ENCODE peak calls at places on chromosomes 7 and 10, in ten cellular contexts. E is cardiac fibroblast, M is fibroblast of pulmonary artery, S is foreskin fibroblast, H is pancreas, Y is astrocyte, J is uterus, U is tibial nerve, N is left lung, V is astrocyte of the spinal cord. T is an unnamed sample.

GRCh38 chr10:49534670-49535381 is 4.1 kb downstream of the ERCC6 start:
- DNase-seq in Y (peak; percentile 77), J (no peak), V (peak; percentile 69), E (peak; percentile 87), S (peak; percentile 82), N (no peak), U (no peak), H (no peak), M (peak; percentile 74), T (no peak)

GRCh38 chr7:73977626-73978618 is 50.1 kb upstream of the ELN start:
- DNase-seq in Y (no peak), M (no peak), U (no peak), H (peak; percentile 38), S (no peak), V (no peak), N (no peak), J (no peak), E (no peak), T (no peak)

GRCh38 chr10:59804220-59804619 is 51.0 kb upstream of the MRLN start:
- DNase-seq in J (no peak), H (no peak), N (no peak), V (no peak), U (no peak), E (no peak), Y (no peak), S (no peak), M (no peak), T (no peak)

GRCh38 chr10:88282876-88283275 is 300.2 kb downstream of the RNLS start:
- DNase-seq in N (no peak), V (no peak), J (peak; percentile 52), E (no peak), Y (no peak), U (no peak), S (no peak), M (peak; percentile 11), H (no peak), T (no peak)

GRCh38 chr7:44087914-44088838 is 5.8 kb upstream of the POLM start:
- DNase-seq in S (peak; percentile 94), V (peak; percentile 84), Y (peak; percentile 83), H (no peak), M (peak; percentile 75), U (peak; percentile 62), N (peak; percentile 43), E (peak; percentile 93), J (peak; percentile 68), T (no peak)

GRCh38 chr10:89521368-89521767 is 14.0 kb downstream of the SLC16A12 start:
- DNase-seq in S (peak; percentile 68), Y (no peak), H (no peak), E (no peak), M (no peak), N (no peak), U (no peak), J (no peak), V (peak; percentile 37), T (no peak)

GRCh38 chr10:21194510-21194993 is 297.4 kb upstream of the NEBL start:
- DNase-seq in U (no peak), Y (no peak), M (peak; percentile 66), J (no peak), E (peak; percentile 69), S (no peak), V (peak; percentile 53), H (no peak), N (no peak), T (peak; percentile 67)

GRCh38 chr10:102802920-102803534 is 34.2 kb downstream of the CYP17A1 start:
- DNase-seq in M (peak; percentile 97), Y (peak; percentile 96), V (peak; percentile 99), J (peak; percentile 70), H (no peak), S (peak; percentile 90), U (no peak), N (no peak), E (peak; percentile 99), T (peak; percentile 62)

GRCh38 chr7:34091330-34091917 is 186.1 kb downstream of the BMPER start:
- DNase-seq in N (no peak), S (no peak), V (peak; percentile 65), H (no peak), U (no peak), J (no peak), E (peak; percentile 89), Y (no peak), M (peak; percentile 81), T (peak; percentile 78)

GRCh38 chr7:34086064-34086463 is 180.7 kb downstream of the BMPER start:
- DNase-seq in Y (no peak), S (peak; percentile 62), J (no peak), M (no peak), N (no peak), U (no peak), H (no peak), E (peak; percentile 45), V (no peak), T (no peak)

GRCh38 chr7:34084651-34085050 is 179.3 kb downstream of the BMPER start:
- DNase-seq in U (no peak), E (no peak), Y (no peak), N (no peak), M (no peak), H (no peak), J (no peak), S (no peak), V (no peak), T (no peak)

GRCh38 chr7:34090796-34091195 is 185.5 kb downstream of the BMPER start:
- DNase-seq in V (peak; percentile 12), Y (no peak), S (no peak), H (no peak), N (no peak), J (no peak), U (no peak), E (no peak), M (no peak), T (no peak)

DNA sequence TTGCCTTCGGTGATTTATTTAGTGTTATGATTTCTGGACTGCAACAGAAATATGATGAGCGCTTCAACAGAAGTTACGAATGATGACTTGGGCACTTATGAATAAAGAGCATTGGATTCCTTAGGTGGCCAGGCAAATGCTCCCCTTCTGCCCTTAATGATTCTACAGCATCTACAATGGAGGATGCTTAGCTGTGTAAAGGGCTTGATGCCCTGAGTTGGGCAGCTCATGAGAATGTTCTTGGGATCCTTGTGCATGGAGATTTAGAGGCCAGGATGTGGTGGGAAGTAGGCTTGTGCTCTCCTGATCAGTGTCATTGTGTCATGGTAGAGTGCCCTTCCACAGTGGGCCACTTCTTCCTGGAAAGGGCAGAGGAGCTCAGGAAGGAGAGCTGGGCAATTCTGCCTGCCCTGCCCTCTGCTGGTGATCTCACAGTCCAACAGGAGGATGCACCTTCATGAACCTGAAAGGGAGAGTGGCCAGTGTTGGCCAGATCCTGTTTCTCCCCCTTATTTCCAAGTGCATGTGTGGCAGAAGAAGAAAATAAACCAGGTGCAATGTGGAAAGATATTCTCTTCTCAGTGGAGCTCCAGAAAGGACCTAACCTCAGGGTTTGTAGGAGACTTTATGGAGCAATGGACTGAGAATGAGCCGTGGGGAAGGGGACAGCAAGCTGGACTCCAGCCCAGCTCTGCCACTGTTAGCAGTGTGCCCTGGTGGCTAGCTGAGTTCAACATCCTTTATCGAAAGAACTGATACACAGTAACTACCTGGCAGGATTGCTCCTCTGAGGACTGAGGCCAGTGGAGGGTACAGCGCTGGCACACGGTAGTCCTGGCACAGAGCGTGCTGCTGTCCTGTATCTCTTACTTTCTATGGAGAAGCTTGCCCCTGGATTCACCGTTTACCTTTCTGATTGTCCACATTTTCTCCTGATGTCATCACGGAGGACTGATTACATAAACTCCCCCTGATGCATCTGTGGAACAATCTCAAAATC is 182.9 kb downstream of the BMPER start:
- DNase-seq in V (peak; percentile 24), N (no peak), J (no peak), U (no peak), Y (no peak), H (no peak), S (no peak), M (peak; percentile 56), E (peak; percentile 73), T (peak; percentile 77)
- TF ChIP-seq CTCF in V (peak; percentile 75), N (peak; percentile 35), J (no peak), U (peak; percentile 41), Y (peak; percentile 54), H (no peak), S (peak; percentile 65), M (peak; percentile 73), E (peak; percentile 88), T (peak; percentile 88)

GRCh38 chr10:51895209-51895608 is 195.8 kb upstream of the CSTF2T start:
- DNase-seq in U (peak; percentile 59), Y (peak; percentile 55), E (peak; percentile 87), H (no peak), V (peak; percentile 15), S (peak; percentile 83), J (peak; percentile 58), M (peak; percentile 91), N (no peak), T (no peak)

GRCh38 chr10:51892313-51892712 is 192.9 kb upstream of the CSTF2T start:
- DNase-seq in U (no peak), S (no peak), V (no peak), J (no peak), M (no peak), Y (no peak), H (no peak), E (no peak), N (no peak), T (no peak)

GRCh38 chr10:51894752-51895151 is 195.4 kb upstream of the CSTF2T start:
- DNase-seq in Y (peak; percentile 45), J (no peak), E (peak; percentile 79), N (no peak), M (peak; percentile 72), H (no peak), V (no peak), S (no peak), U (no peak), T (no peak)

GRCh38 chr10:51896849-51897248 is 197.5 kb upstream of the CSTF2T start:
- DNase-seq in E (peak; percentile 76), N (no peak), J (no peak), Y (peak; percentile 32), H (no peak), V (peak; percentile 9), U (no peak), S (peak; percentile 66), M (peak; percentile 83), T (no peak)

DNA sequence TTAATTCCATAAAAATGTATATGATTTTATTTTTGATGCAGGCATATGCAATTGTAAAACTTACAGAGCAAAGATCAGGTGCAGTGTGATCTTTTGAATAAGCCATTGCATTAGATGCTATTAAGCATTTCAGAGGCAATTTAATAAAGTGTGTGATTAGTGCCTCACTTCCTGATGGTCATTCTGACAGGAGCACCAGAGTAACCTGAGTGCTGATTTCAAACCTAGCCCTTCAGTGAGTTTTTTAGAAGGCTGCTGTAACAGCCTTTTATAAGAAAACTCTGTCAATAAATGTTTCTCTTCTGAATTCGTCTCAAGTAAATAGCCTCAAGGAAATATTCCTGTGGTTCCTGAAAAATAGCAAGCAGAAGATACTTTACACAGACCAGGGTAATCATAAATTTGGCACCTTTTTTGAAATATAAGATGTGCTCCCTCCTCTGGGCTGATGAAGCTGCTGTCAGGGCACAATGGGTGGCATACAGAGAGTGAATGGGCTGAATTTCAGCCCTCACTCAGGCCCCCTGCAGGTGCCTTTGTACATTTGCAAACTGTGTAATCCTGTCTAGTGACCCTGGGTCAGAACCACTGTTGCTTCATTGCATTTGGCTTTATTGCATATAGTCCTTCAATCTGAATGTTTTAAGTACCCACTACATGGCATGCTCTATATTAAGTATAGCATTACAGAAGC is 193.7 kb upstream of the CSTF2T start:
- DNase-seq in N (no peak), U (no peak), S (no peak), V (no peak), Y (no peak), H (no peak), J (no peak), E (peak; percentile 43), M (peak; percentile 31), T (peak; percentile 4)
- TF ChIP-seq CTCF in N (no peak), U (no peak), S (peak; percentile 27), V (peak; percentile 24), Y (peak; percentile 3), H (no peak), J (no peak), E (peak; percentile 39), M (peak; percentile 30), T (peak; percentile 18)

GRCh38 chr7:156827587-156828203 is 65.3 kb downstream of the LMBR1 start:
- DNase-seq in J (no peak), Y (no peak), N (no peak), U (no peak), S (peak; percentile 12), E (peak; percentile 58), V (peak; percentile 33), H (no peak), M (peak; percentile 62), T (peak; percentile 18)
- TF ChIP-seq CTCF in J (no peak), Y (peak; percentile 54), N (peak; percentile 33), U (no peak), S (peak; percentile 53), E (peak; percentile 63), V (peak; percentile 61), H (peak; percentile 29), M (peak; percentile 67), T (peak; percentile 60)

DNA sequence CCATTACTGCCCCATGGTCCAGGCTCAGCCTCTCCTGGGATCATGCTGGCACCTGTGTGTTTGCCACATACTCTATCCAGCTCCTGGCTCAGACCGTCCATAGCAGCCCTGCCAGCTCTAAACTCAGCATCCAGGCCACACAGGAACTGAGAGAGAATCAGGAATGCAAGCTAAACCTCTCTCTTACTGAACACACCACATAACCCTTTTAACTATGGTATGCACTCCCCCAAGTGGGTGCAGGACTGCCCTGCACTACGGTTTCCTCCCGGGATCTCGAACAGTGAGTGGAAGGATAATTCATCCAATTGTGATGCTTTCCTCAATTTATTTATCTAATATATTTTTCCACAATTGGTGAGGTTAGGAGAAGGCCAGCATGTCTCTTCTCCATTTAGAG is 17.1 kb upstream of the ZNF800 start:
- DNase-seq in N (no peak), S (no peak), M (peak; percentile 8), J (no peak), E (no peak), Y (peak; percentile 6), V (no peak), U (no peak), H (no peak), T (no peak)
- TF ChIP-seq CTCF in N (no peak), S (no peak), M (peak; percentile 29), J (no peak), E (peak; percentile 28), Y (no peak), V (no peak), U (no peak), H (no peak), T (peak; percentile 31)

T was measured in A673.